ENCODE peak calls at places on chromosomes 2 and 18, in five cellular contexts. P, G, W, L and K are unnamed samples.

GRCh38 chr2:88658890-88659881 is 31.9 kb upstream of the EIF2AK3 start:
- DNase-seq in P (no peak), G (no peak), W (peak; percentile 89), L (peak; percentile 71), K (peak; percentile 41)

GRCh38 chr2:105287692-105288091 is 41.8 kb downstream of the TGFBRAP1 start:
- DNase-seq in P (no peak), G (peak; percentile 11), W (peak; percentile 62), L (peak; percentile 35), K (peak; percentile 65)

GRCh38 chr18:32293107-32293506 is 103.3 kb downstream of the MEP1B start:
- DNase-seq in P (no peak), G (no peak), W (no peak), L (no peak), K (no peak)

GRCh38 chr18:48356909-48357631 is 52.1 kb downstream of the ZBTB7C start:
- DNase-seq in P (no peak), G (no peak), W (no peak), L (no peak), K (peak; percentile 32)

GRCh38 chr2:128501700-128502099 is 183.0 kb upstream of the HS6ST1 start:
- DNase-seq in P (no peak), G (no peak), W (no peak), L (no peak), K (peak; percentile 19)

GRCh38 chr2:45778720-45779171 is 127.3 kb downstream of the PRKCE start:
- DNase-seq in P (peak; percentile 15), G (no peak), W (peak; percentile 65), L (peak; percentile 63), K (peak; percentile 64)

GRCh38 chr2:16626497-16626896 is 39.1 kb downstream of the CYRIA start:
- DNase-seq in P (no peak), G (no peak), W (peak; percentile 93), L (peak; percentile 81), K (no peak)

GRCh38 chr2:85255813-85256581 is 71.8 kb downstream of the TGOLN2 start:
- DNase-seq in P (no peak), G (peak; percentile 94), W (peak; percentile 71), L (peak; percentile 80), K (peak; percentile 85)

GRCh38 chr2:185456517-185456916 is 282.1 kb upstream of the FSIP2 start:
- DNase-seq in P (no peak), G (no peak), W (peak; percentile 50), L (no peak), K (no peak)

GRCh38 chr2:85237849-85238570 is 89.8 kb downstream of the TGOLN2 start:
- DNase-seq in P (peak; percentile 44), G (no peak), W (no peak), L (no peak), K (peak; percentile 92)

DNA sequence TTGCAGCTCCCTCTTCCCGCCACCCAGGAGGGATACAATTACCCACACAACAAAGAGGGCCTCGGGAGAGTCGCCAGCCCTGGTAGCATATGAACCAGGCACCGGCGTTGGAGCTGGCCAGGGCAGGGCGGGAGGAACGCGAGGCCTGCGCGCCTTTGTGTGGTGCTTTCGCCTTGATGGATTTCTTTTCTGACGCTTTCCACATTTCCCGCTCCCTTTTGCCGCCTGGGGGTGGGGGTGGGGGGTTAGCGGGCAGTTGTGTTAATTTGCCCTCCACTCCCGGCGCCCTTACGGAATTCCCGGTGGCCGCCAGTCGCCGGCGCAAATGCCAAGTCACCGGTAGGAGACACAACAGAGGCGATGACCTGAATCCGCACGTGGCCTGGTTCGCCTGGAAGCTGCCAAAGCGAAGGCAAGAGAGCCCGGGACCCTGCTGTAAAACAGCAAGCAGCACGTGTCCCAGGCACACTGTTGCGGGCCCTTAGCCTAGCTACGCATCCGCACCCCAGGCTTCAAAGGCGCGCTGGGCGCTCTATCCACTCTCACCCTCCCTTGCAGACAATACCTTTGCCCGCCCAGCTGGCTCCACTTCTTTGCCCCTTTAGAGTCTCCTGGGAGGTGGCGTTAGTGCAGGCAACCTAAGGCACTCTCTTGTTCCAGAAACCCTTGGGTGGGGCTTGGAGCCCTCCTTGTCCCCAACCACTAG is 3.4 kb downstream of the GAD1 start:
- DNase-seq in P (no peak), G (peak; percentile 31), W (no peak), L (no peak), K (peak; percentile 83)
- H3K23ac ChIP-seq in P (no peak overlapping the region), G (no peak overlapping the region), W (no peak overlapping the region), L (no peak overlapping the region), K (no peak overlapping the region)

GRCh38 chr2:47323822-47324171 is 79.2 kb upstream of the MSH2 start:
- DNase-seq in P (no peak), G (no peak), W (no peak), L (no peak), K (no peak)

GRCh38 chr2:47321006-47321405 is 82.0 kb upstream of the MSH2 start:
- DNase-seq in P (no peak), G (no peak), W (no peak), L (no peak), K (no peak)

GRCh38 chr2:47323009-47323821 is 79.7 kb upstream of the MSH2 start:
- DNase-seq in P (peak; percentile 72), G (peak; percentile 65), W (peak; percentile 74), L (peak; percentile 66), K (peak; percentile 84)

GRCh38 chr2:47321411-47322031 is 81.4 kb upstream of the MSH2 start:
- DNase-seq in P (no peak), G (no peak), W (peak; percentile 28), L (peak; percentile 62), K (no peak)
- H3K14ac ChIP-seq in P (no peak overlapping the region), G (no peak overlapping the region), W (no peak overlapping the region), L (no peak overlapping the region), K (no peak overlapping the region)

GRCh38 chr2:187976667-187977333 is 314.9 kb upstream of the GULP1 start:
- DNase-seq in P (no peak), G (no peak), W (no peak), L (no peak), K (no peak)
- H2BK15ac ChIP-seq in P (no peak overlapping the region), G (no peak overlapping the region), W (no peak overlapping the region), L (no peak overlapping the region), K (no peak overlapping the region)

GRCh38 chr2:73982140-73982617 is 2.5 kb upstream of the TET3 start:
- DNase-seq in P (no peak), G (no peak), W (no peak), L (peak; percentile 53), K (no peak)

GRCh38 chr2:73984203-73984921 is at the start of gene TET3:
- DNase-seq in P (no peak), G (no peak), W (no peak), L (no peak), K (peak; percentile 40)

GRCh38 chr2:73984922-73985317 is 210 bp downstream of the TET3 start:
- DNase-seq in P (no peak), G (no peak), W (no peak), L (no peak), K (no peak)

GRCh38 chr2:73985318-73986084 is 791 bp downstream of the TET3 start:
- DNase-seq in P (no peak), G (no peak), W (no peak), L (no peak), K (no peak)

DNA sequence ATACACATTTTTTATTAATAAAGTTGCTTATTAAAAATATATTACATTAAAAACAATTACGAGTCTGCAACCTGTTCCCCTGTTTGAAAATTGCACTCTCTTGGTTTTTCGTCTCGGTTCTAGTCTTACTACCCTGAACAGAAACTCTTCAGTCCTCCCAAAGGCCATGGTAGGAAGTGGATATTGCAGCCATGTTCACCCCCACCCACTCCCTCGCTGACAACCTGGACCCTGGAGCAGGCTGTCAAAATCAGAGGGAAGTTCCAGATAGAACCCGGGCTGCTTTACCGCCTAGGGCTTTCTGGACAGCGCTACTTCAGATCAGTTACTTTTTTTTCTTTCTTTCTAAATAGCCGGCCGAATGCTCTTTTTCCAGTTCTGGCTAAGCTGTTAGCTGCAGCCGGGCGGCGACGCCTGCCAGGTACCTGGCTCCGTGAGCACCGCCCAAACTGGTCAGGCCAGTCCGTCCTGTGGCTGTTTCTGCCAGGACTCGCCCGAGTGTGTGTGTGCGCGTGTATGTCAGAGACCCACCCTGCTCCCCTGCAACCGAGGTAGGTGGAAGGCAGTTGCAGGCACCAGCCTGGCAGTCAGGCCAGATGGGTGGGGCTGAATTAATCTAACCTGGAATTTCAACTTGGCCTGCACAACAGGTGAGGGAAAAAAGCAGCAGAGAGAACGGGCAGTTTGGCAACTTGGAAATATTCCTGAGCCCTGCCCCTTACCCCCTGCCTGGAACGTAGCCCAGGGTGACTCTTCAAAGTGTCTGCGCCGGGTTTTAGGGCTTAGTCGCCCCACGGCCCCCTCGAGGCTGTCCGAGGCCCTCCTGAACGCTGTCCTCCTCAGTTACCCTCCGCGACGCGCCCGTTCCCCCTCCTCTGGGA is 1.1 kb upstream of the TET3 start:
- DNase-seq in P (no peak), G (no peak), W (no peak), L (no peak), K (peak; percentile 75)
- H3K23ac ChIP-seq in P (no peak overlapping the region), G (peak overlapping the region; percentile 92), W (peak overlapping the region; percentile 85), L (no peak overlapping the region), K (no peak overlapping the region)

GRCh38 chr2:183038341-183039300 is at the start of gene NCKAP1:
- DNase-seq in P (peak; percentile 44), G (peak; percentile 90), W (peak; percentile 85), L (peak; percentile 70), K (peak; percentile 88)
- H3K14ac ChIP-seq in P (no peak within 1 kb of the TSS), G (peak within 1 kb of the TSS; percentile 98), W (peak within 1 kb of the TSS; percentile 99), L (peak within 1 kb of the TSS; percentile 93), K (peak within 1 kb of the TSS; percentile 94)

GRCh38 chr2:177894546-177894945 is 178.0 kb downstream of the PDE11A start:
- DNase-seq in P (no peak), G (no peak), W (no peak), L (no peak), K (no peak)
- H2BK15ac ChIP-seq in P (no peak overlapping the region), G (no peak overlapping the region), W (no peak overlapping the region), L (no peak overlapping the region), K (no peak overlapping the region)

GRCh38 chr2:191020742-191021381 is 6.9 kb upstream of the STAT1 start:
- DNase-seq in P (no peak), G (no peak), W (peak; percentile 96), L (peak; percentile 93), K (no peak)

GRCh38 chr2:191018663-191019119 is 4.7 kb upstream of the STAT1 start:
- DNase-seq in P (no peak), G (no peak), W (no peak), L (no peak), K (no peak)

GRCh38 chr2:191018048-191018447 is 4.1 kb upstream of the STAT1 start:
- DNase-seq in P (no peak), G (no peak), W (no peak), L (peak; percentile 35), K (no peak)

GRCh38 chr2:191023235-191023679 is 9.3 kb upstream of the STAT1 start:
- DNase-seq in P (no peak), G (no peak), W (no peak), L (no peak), K (no peak)

GRCh38 chr2:191020221-191020741 is 6.3 kb upstream of the STAT1 start:
- DNase-seq in P (peak; percentile 85), G (peak; percentile 95), W (peak; percentile 98), L (peak; percentile 97), K (peak; percentile 96)
- H3K23ac ChIP-seq in P (no peak overlapping the region), G (peak overlapping the region; percentile 99), W (peak overlapping the region; percentile 96), L (peak overlapping the region; percentile 100), K (no peak overlapping the region)